ENCODE peak calls at places on chromosomes 4 and X, in ten cellular contexts. N is neural crest cell, U is epithelial cell of proximal tubule, Z is RWPE1, C is kidney epithelial cell, L is spleen, K is Panc1, W is neural progenitor cell, G is fibroblast of mammary gland, B is brain microvascular endothelial cell. E is an unnamed sample.
A peak's percentile ranks its signal among the peaks of the same experiment; 100 is the strongest.

GRCh38 chr4:23876418-23877089 is 13.3 kb downstream of the PPARGC1A start:
- DNase-seq in N (no peak), U (no peak), Z (no peak), C (no peak), L (no peak), K (no peak), W (no peak), G (no peak), B (no peak), E (no peak)

GRCh38 chr4:14110407-14110806 is 482.9 kb upstream of the BOD1L1 start:
- DNase-seq in N (no peak), U (peak; percentile 42), Z (no peak), C (peak; percentile 39), L (no peak), K (no peak), W (no peak), G (peak; percentile 86), B (peak; percentile 18), E (no peak)

GRCh38 chr4:82629238-82630000 is 67.6 kb upstream of the TMEM150C start:
- DNase-seq in N (no peak), U (no peak), Z (peak; percentile 3), C (no peak), L (no peak), K (no peak), W (no peak), G (peak; percentile 59), B (no peak), E (no peak)

GRCh38 chr4:59500103-59500502 is 1700.0 kb upstream of the ADGRL3 start:
- DNase-seq in N (no peak), U (no peak), Z (no peak), C (no peak), L (no peak), K (no peak), W (no peak), G (no peak), B (no peak), E (no peak)

GRCh38 chr4:173370130-173370476 is 651 bp upstream of the SAP30 start:
- DNase-seq in N (no peak), U (no peak), Z (no peak), C (no peak), L (peak; percentile 91), K (no peak), W (no peak), G (no peak), B (peak; percentile 53), E (no peak)

GRCh38 chrX:111098874-111099273 is 2.9 kb downstream of the PAK3 start:
- DNase-seq in N (peak; percentile 63), U (no peak), Z (no peak), C (no peak), L (peak; percentile 86), K (peak; percentile 41), W (peak; percentile 89), G (peak; percentile 23), B (no peak), E (no peak)

GRCh38 chr4:113602829-113603228 is 158.7 kb downstream of the CAMK2D start:
- DNase-seq in N (no peak), U (no peak), Z (no peak), C (no peak), L (no peak), K (no peak), W (no peak), G (no peak), B (no peak), E (no peak)

GRCh38 chr4:30920043-30920442 is 199.9 kb downstream of the PCDH7 start:
- DNase-seq in N (no peak), U (no peak), Z (no peak), C (no peak), L (no peak), K (no peak), W (peak; percentile 40), G (no peak), B (no peak), E (no peak)

GRCh38 chr4:1505511-1506451 is 99.5 kb upstream of the NKX1-1 start:
- DNase-seq in N (no peak), U (no peak), Z (no peak), C (no peak), L (peak; percentile 44), K (no peak), W (no peak), G (no peak), B (no peak), E (no peak)

GRCh38 chr4:20543131-20543530 is 157.1 kb upstream of the PACRGL start:
- DNase-seq in N (no peak), U (no peak), Z (no peak), C (no peak), L (no peak), K (no peak), W (no peak), G (peak; percentile 12), B (no peak), E (no peak)

GRCh38 chrX:37599735-37600134 is 28.3 kb downstream of the LANCL3 start:
- DNase-seq in N (no peak), U (no peak), Z (no peak), C (no peak), L (no peak), K (no peak), W (no peak), G (no peak), B (no peak), E (no peak)

GRCh38 chrX:81286608-81287007 is 84.7 kb downstream of the SH3BGRL start:
- DNase-seq in N (no peak), U (no peak), Z (peak; percentile 0), C (no peak), L (no peak), K (no peak), W (no peak), G (no peak), B (no peak), E (no peak)

GRCh38 chr4:89712141-89712540 is 124.8 kb downstream of the SNCA start:
- DNase-seq in N (no peak), U (no peak), Z (no peak), C (no peak), L (no peak), K (no peak), W (no peak), G (peak; percentile 69), B (peak; percentile 23), E (peak; percentile 36)

GRCh38 chr4:94357624-94358023 is 15.0 kb upstream of the HPGDS start:
- DNase-seq in N (no peak), U (no peak), Z (no peak), C (no peak), L (no peak), K (no peak), W (no peak), G (no peak), B (peak; percentile 87), E (no peak)

GRCh38 chr4:103365285-103365684 is 167.1 kb upstream of the CENPE start:
- DNase-seq in N (no peak), U (no peak), Z (no peak), C (no peak), L (no peak), K (no peak), W (no peak), G (no peak), B (no peak), E (no peak)

DNA sequence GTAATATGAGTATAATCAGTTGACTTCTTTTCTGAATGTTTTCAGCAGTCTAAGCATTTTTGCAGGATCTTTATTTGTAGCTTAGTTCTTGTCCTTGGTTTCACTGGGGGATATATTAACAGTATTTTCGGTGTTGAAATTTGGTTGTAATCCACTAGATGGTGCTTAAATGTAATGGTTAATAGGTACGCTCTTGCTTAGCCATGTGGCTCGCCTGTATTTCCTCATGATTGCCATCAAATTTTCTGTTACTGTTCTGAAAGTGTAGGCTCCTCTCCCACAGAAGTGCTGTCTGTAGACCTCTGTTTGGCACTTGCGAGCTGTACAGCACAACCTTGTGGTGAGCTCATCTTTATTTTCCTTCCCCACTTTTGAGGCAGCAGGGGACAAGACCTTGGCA is 3.9 kb upstream of the FAAH2 start:
- DNase-seq in N (no peak), U (no peak), Z (no peak), C (no peak), L (no peak), K (no peak), W (no peak), G (no peak), B (no peak), E (no peak)
- TF ChIP-seq CTCF in N (no peak), U (peak; percentile 12), Z (no peak), C (no peak), L (no peak), K (peak; percentile 23), W (no peak), G (no peak), B (no peak), E (no peak)

DNA sequence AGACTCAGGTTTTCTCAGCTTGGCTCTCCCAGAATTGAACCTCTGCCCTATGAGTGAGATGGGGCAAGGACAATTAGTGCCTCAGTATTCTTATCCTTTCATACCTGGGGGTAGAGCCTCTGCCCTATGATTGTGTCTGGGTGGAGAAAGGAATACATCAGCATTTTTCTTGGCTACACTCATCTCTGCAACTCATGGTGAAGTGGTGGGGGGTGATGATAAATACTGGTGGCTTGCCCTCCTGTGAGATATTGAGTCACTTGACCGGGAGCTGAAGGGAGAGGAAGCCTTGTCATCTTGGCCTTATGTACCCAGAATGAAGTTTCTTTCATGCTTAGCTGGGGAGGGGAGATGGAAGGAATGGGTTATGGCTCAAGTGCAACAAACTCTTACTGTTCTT is 71.3 kb upstream of the ENOX2 start:
- DNase-seq in N (no peak), U (no peak), Z (no peak), C (peak; percentile 9), L (no peak), K (no peak), W (no peak), G (peak; percentile 57), B (peak; percentile 45), E (peak; percentile 12)
- TF ChIP-seq CTCF in N (no peak), U (no peak), Z (no peak), C (no peak), L (no peak), K (no peak), W (no peak), G (no peak), B (no peak), E (no peak)

GRCh38 chrX:47723689-47724088 is 64.7 kb upstream of the UXT start:
- DNase-seq in N (no peak), U (no peak), Z (no peak), C (no peak), L (peak; percentile 48), K (no peak), W (peak; percentile 15), G (no peak), B (no peak), E (no peak)
- TF ChIP-seq CTCF in N (no peak), U (no peak), Z (no peak), C (no peak), L (no peak), K (no peak), W (peak; percentile 28), G (no peak), B (no peak), E (no peak)

DNA sequence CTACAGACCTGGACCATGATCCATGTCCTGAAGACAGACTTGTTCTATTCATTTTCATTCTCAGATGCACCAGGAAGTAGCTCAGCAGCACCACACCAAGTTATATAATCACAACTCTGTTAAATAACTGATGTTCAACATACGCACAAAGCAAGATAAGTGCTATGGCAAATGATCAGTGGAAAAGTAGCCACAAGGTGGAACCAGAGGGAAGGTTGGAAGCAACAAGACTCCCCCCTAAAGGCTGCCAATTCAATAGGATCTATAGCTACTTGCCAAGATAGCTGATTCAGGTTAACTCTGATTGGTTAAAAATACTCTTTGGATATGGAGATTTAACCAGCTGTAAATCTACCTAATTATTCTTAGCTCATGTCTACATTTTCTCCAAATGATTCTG is 23.7 kb upstream of the FAM47B start:
- DNase-seq in N (peak; percentile 2), U (no peak), Z (peak; percentile 10), C (peak; percentile 9), L (no peak), K (no peak), W (peak; percentile 74), G (peak; percentile 73), B (peak; percentile 69), E (peak; percentile 48)
- TF ChIP-seq CTCF in N (peak; percentile 57), U (peak; percentile 64), Z (no peak), C (peak; percentile 65), L (no peak), K (peak; percentile 33), W (peak; percentile 69), G (peak; percentile 50), B (peak; percentile 71), E (peak; percentile 52)